ENCODE peak calls at places on chromosomes 6 and 20, in seven cellular contexts. Y is cardiac muscle cell, V is astrocyte, J is bronchial epithelial cell, S is HFF-Myc, W is RWPE1, T is fibroblast of lung. Z is an unnamed sample.

GRCh38 chr6:5143625-5144311 is 58.6 kb downstream of the PPP1R3G start:
- DNase-seq in Y (peak; percentile 91), V (peak; percentile 33), J (peak; percentile 62), S (peak; percentile 58), W (peak; percentile 64), T (peak; percentile 59), Z (peak; percentile 93)

GRCh38 chr6:44126320-44127149 is 717 bp downstream of the MRPL14 start:
- DNase-seq in Y (peak; percentile 77), V (peak; percentile 74), J (peak; percentile 75), S (no peak), W (peak; percentile 74), T (peak; percentile 79), Z (peak; percentile 89)

GRCh38 chr6:91366781-91367180 is 779.9 kb upstream of the MAP3K7 start:
- DNase-seq in Y (no peak), V (no peak), J (no peak), S (no peak), W (no peak), T (no peak), Z (no peak)

GRCh38 chr20:1813674-1814635 is 81.3 kb upstream of the SIRPA start:
- DNase-seq in Y (no peak), V (no peak), J (no peak), S (no peak), W (no peak), T (no peak), Z (no peak)

GRCh38 chr6:166598441-166599138 is 12.1 kb upstream of the RAMACL start:
- DNase-seq in Y (no peak), V (peak; percentile 96), J (peak; percentile 46), S (peak; percentile 59), W (no peak), T (peak; percentile 96), Z (peak; percentile 68)

GRCh38 chr6:3163248-3163594 is 5.9 kb upstream of the TUBB2A start:
- DNase-seq in Y (no peak), V (no peak), J (no peak), S (no peak), W (no peak), T (no peak), Z (no peak)

GRCh38 chr6:41639556-41640371 is 1.5 kb downstream of the MDFI start:
- DNase-seq in Y (no peak), V (no peak), J (no peak), S (no peak), W (no peak), T (peak; percentile 33), Z (no peak)

GRCh38 chr20:24969203-24970029 is 20.3 kb downstream of the CST7 start:
- DNase-seq in Y (no peak), V (no peak), J (no peak), S (no peak), W (no peak), T (no peak), Z (peak; percentile 76)

GRCh38 chr20:50425076-50425475 is 85.1 kb upstream of the PTPN1 start:
- DNase-seq in Y (no peak), V (no peak), J (no peak), S (no peak), W (peak; percentile 54), T (no peak), Z (no peak)

GRCh38 chr6:38107073-38107472 is 287.5 kb downstream of the ZFAND3 start:
- DNase-seq in Y (no peak), V (no peak), J (no peak), S (no peak), W (no peak), T (no peak), Z (no peak)

GRCh38 chr6:52595796-52596130 is 18.9 kb upstream of the TRAM2 start:
- DNase-seq in Y (no peak), V (no peak), J (no peak), S (no peak), W (no peak), T (no peak), Z (no peak)

GRCh38 chr20:5584678-5585077 is 165.5 kb upstream of the SHLD1 start:
- DNase-seq in Y (no peak), V (no peak), J (no peak), S (no peak), W (no peak), T (no peak), Z (no peak)

GRCh38 chr20:37525810-37526209 is 1.9 kb downstream of the BLCAP start:
- DNase-seq in Y (no peak), V (no peak), J (no peak), S (no peak), W (no peak), T (no peak), Z (no peak)

GRCh38 chr20:25622450-25623224 is 1.2 kb downstream of the NANP start:
- DNase-seq in Y (no peak), V (peak; percentile 14), J (no peak), S (no peak), W (peak; percentile 4), T (peak; percentile 15), Z (no peak)

GRCh38 chr20:21982559-21982958 is 277.1 kb downstream of the PAX1 start:
- DNase-seq in Y (no peak), V (no peak), J (no peak), S (no peak), W (no peak), T (no peak), Z (no peak)

GRCh38 chr6:166423781-166424180 is 41.0 kb upstream of the MPC1 start:
- DNase-seq in Y (no peak), V (no peak), J (no peak), S (no peak), W (no peak), T (no peak), Z (no peak)

GRCh38 chr6:35085359-35086281 is 55.5 kb downstream of the TCP11 start:
- DNase-seq in Y (no peak), V (no peak), J (no peak), S (no peak), W (no peak), T (no peak), Z (peak; percentile 79)

GRCh38 chr20:37390891-37391525 is 45.1 kb downstream of the SRC start:
- DNase-seq in Y (no peak), V (no peak), J (no peak), S (no peak), W (no peak), T (no peak), Z (no peak)

GRCh38 chr6:89954721-89955148 is 60.5 kb downstream of the GJA10 start:
- DNase-seq in Y (no peak), V (no peak), J (peak; percentile 26), S (no peak), W (no peak), T (no peak), Z (no peak)

GRCh38 chr20:1209447-1210387 is 6.5 kb downstream of the C20orf202 start:
- DNase-seq in Y (no peak), V (no peak), J (peak; percentile 31), S (no peak), W (no peak), T (no peak), Z (no peak)

GRCh38 chr20:358891-359555 is 12.1 kb downstream of the NRSN2 start:
- DNase-seq in Y (no peak), V (no peak), J (no peak), S (no peak), W (no peak), T (peak; percentile 50), Z (no peak)

DNA sequence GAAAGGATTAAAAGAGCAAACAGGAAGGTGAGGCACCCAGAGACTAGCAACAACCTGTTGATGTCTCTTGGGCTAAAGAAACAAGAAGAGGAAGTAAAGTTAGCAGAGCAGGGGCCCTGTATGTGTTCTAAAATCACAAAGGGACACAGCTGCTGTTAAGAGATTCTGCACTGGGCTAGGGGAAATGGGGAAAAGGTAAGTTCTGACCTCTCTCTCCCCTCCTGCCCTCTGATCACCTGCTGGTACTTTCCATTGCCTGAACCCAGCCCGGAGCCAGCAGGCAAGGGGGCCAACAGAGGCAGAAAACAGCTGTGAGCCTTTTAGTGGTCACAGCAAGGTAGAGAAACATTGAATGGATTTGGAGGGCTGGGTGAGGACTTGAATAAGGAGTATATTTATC is 13.5 kb upstream of the CNR1 start:
- DNase-seq in Y (no peak), V (no peak), J (no peak), S (no peak), W (no peak), T (no peak), Z (no peak)
- TF ChIP-seq CTCF in Y (no peak), V (no peak), J (no peak), S (no peak), W (no peak), T (no peak), Z (no peak)

GRCh38 chr6:99151634-99152344 is 197.7 kb downstream of the FAXC start:
- DNase-seq in Y (peak; percentile 59), V (peak; percentile 6), J (peak; percentile 46), S (peak; percentile 11), W (peak; percentile 33), T (peak; percentile 23), Z (no peak)
- TF ChIP-seq CTCF in Y (peak; percentile 53), V (peak; percentile 41), J (peak; percentile 75), S (peak; percentile 79), W (peak; percentile 44), T (peak; percentile 38), Z (peak; percentile 61)

GRCh38 chr20:46089338-46090094 is at the start of gene NCOA5:
- DNase-seq in Y (peak; percentile 98), V (peak; percentile 97), J (peak; percentile 84), S (peak; percentile 78), W (peak; percentile 99), T (peak; percentile 99), Z (peak; percentile 98)
- TF ChIP-seq CTCF in Y (peak; percentile 30), V (no peak), J (peak; percentile 37), S (no peak), W (peak; percentile 48), T (no peak), Z (peak; percentile 40)

GRCh38 chr20:8012724-8013123 is 6.8 kb downstream of the TMX4 start:
- DNase-seq in Y (no peak), V (no peak), J (no peak), S (no peak), W (no peak), T (peak; percentile 2), Z (no peak)
- TF ChIP-seq CTCF in Y (no peak), V (no peak), J (no peak), S (no peak), W (no peak), T (no peak), Z (no peak)

DNA sequence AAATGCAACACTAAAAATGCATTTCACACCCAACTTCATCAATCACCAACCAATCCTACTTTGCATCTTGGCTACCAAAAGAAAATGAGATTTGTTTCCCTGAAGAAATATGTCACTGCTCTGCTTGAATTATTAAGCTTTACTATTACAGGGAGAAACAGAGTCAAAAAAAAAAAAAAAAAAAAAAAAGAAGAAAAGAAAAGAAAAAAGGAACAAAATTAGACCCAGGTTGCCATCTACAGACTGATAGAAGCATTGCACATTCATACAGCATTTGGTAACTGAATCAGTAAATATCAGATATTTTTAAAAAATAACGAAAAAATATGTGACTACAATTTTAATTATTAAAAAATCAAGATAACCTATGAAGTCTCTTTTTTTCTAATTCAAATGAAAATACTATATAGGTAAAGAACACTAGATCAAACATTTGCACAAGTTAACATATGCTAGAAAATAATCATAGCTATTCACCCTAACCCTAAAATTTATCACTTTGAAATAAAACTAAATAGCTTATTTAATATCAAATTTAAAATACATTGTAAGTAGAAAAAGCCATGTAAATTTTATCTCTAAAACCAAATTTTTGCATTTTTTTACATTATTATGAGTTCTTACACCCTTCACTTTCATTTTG is 83.3 kb downstream of the DCDC2 start:
- DNase-seq in Y (peak; percentile 48), V (peak; percentile 1), J (peak; percentile 11), S (no peak), W (no peak), T (peak; percentile 4), Z (no peak)
- TF ChIP-seq CTCF in Y (peak; percentile 63), V (peak; percentile 61), J (peak; percentile 37), S (peak; percentile 26), W (peak; percentile 63), T (peak; percentile 65), Z (peak; percentile 61)

Z was measured in osteocyte.